ENCODE peak calls at places on chromosome 17, in six cellular contexts. L, H, X, S, B and Y are unnamed samples.

GRCh38 chr17:36652716-36653115 is 51.3 kb downstream of the MRM1 start:
- DNase-seq in X (no peak), L (no peak), H (no peak), S (no peak), B (no peak), Y (no peak)

GRCh38 chr17:71247455-71248015 is 873.3 kb upstream of the SOX9 start:
- DNase-seq in S (no peak), H (no peak), L (no peak), B (no peak), X (no peak), Y (no peak)

GRCh38 chr17:37230633-37231032 is 145.2 kb upstream of the C17orf78 start:
- DNase-seq in H (no peak), S (no peak), X (no peak), B (no peak), L (no peak), Y (no peak)

GRCh38 chr17:46772013-46772878 is 46.2 kb downstream of the WNT3 start:
- DNase-seq in S (peak), L (no peak), X (peak), H (no peak), B (no peak), Y (no peak)

GRCh38 chr17:38912221-38912813 is 13.1 kb upstream of the LASP1NB start:
- DNase-seq in S (no peak), B (no peak), X (no peak), H (no peak), L (peak), Y (no peak)

GRCh38 chr17:37276475-37276874 is 99.3 kb upstream of the C17orf78 start:
- DNase-seq in X (no peak), L (no peak), S (no peak), H (no peak), B (no peak), Y (no peak)

GRCh38 chr17:64063766-64064224 is 43.4 kb upstream of the ICAM2 start:
- DNase-seq in S (peak), H (no peak), B (peak), L (peak), X (peak), Y (peak)

GRCh38 chr17:2954898-2955445 is 108.4 kb downstream of the OR1D5 start:
- DNase-seq in H (no peak), L (no peak), S (peak), X (no peak), B (no peak), Y (peak)

GRCh38 chr17:6172642-6173330 is 102.6 kb downstream of the WSCD1 start:
- DNase-seq in B (no peak), S (no peak), H (no peak), X (no peak), L (no peak), Y (no peak)

GRCh38 chr17:41301916-41302901 is at the start of gene KRTAP29-1:
- DNase-seq in S (no peak), X (no peak), L (no peak), B (no peak), H (no peak), Y (peak)

GRCh38 chr17:60230358-60230757 is 80.6 kb downstream of the CA4 start:
- DNase-seq in S (no peak), B (no peak), H (no peak), L (no peak), X (no peak), Y (no peak)

GRCh38 chr17:60231234-60231633 is 81.5 kb downstream of the CA4 start:
- DNase-seq in H (no peak), X (no peak), L (peak), S (peak), B (peak), Y (no peak)

GRCh38 chr17:60229189-60229802 is 79.5 kb downstream of the CA4 start:
- DNase-seq in B (no peak), L (no peak), H (no peak), S (no peak), X (no peak), Y (no peak)

DNA sequence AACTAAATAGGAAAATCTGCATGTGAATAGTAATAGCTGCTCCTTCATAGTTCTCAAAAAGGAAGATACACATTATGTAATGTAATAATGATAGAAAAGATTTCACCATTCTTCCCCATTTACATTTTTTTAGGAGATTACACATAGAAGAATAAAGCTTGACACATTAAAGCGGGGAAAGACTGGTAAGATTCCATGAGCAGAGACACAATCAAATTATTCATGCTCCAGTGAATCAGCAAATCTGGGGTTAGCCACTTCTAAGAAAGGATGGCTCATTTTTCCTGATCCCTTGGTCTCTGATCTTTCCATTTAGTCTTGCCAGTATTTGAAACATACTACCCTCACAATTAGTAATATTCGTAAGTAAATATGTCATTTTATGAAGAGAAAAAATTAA is 81.9 kb downstream of the CA4 start:
- DNase-seq in L (no peak), S (no peak), H (no peak), B (peak), X (no peak), Y (no peak)
- TF ChIP-seq GABPA in L (no peak), S (no peak), H (no peak), B (no peak), X (no peak), Y (no peak)

GRCh38 chr17:74981979-74982662 is 5.3 kb upstream of the CDR2L start:
- DNase-seq in B (peak), L (peak), X (no peak), S (peak), H (no peak), Y (no peak)
- TF ChIP-seq POLR2AphosphoS5 in B (no peak), L (peak), X (peak), S (peak), H (no peak), Y (no peak)

DNA sequence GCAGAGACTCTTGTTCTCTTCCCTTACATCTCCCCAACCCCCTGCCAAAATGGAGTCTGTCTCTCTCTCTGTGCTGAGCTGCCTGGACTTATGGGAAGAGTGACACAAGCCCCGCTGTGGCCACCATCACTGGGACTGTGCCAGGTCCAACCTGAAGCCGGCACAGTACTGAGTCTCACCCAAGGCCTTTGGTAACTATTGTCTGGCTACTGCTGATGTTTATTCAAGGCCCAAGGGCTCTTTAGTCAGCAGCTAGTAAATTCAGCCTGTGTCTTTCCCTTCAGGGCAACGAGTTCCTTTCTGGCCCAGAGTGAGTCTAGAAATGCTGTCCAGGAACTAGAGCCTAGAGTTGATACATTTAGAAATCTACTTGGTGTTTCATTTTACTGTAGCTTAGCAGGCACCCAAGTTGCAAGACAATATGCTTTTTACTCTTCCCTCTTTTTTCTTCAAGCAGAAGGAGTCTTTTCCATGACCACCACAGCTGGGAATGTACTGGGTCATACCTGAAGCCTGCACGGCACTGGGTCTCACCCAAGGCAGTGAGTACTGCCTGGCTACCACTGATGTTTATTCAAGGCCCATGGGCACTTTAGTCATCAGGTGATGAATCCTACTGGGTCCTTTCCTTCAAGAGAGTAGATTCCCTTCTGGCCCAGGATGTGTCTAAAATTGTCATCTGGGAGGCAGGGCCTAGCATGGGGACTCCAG is 17.7 kb downstream of the EFCAB5 start:
- DNase-seq in X (no peak), L (no peak), S (no peak), H (no peak), B (no peak), Y (no peak)
- TF ChIP-seq GABPA in X (no peak), L (no peak), S (no peak), H (no peak), B (no peak), Y (no peak)

GRCh38 chr17:789160-789840 is 7.1 kb downstream of the MRM3 start:
- DNase-seq in X (no peak), S (no peak), H (no peak), B (no peak), L (no peak), Y (no peak)

GRCh38 chr17:792277-792676 is 10.1 kb downstream of the MRM3 start:
- DNase-seq in S (no peak), X (no peak), L (no peak), H (no peak), B (no peak), Y (no peak)

GRCh38 chr17:791807-792206 is 9.7 kb downstream of the MRM3 start:
- DNase-seq in X (no peak), L (no peak), S (no peak), H (no peak), B (no peak), Y (no peak)

GRCh38 chr17:787641-788221 is 5.6 kb downstream of the MRM3 start:
- DNase-seq in S (no peak), L (no peak), B (no peak), X (no peak), H (no peak), Y (no peak)

DNA sequence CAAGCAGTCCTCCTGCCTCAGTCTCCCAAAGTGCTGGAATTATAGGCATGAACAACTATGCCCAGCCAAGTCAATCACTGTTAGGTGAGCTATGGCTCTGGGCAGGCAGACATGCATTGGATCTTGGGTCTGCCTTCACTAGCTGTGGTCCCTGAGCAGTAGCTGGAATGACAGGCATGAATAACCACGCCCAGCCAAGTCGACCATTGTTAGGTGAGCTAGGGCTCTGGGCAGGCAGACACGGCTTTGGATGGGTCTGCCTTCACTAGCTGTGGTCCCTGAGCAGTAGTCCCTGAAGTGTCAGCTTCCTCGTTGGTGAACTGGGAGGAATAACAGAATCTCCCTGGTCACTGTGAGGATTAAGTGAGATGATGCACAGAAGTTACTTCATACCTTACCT is 6.4 kb downstream of the MRM3 start:
- DNase-seq in X (no peak), B (no peak), L (no peak), H (no peak), S (no peak), Y (no peak)
- TF ChIP-seq POLR2AphosphoS5 in X (peak), B (no peak), L (no peak), H (no peak), S (no peak), Y (no peak)

DNA sequence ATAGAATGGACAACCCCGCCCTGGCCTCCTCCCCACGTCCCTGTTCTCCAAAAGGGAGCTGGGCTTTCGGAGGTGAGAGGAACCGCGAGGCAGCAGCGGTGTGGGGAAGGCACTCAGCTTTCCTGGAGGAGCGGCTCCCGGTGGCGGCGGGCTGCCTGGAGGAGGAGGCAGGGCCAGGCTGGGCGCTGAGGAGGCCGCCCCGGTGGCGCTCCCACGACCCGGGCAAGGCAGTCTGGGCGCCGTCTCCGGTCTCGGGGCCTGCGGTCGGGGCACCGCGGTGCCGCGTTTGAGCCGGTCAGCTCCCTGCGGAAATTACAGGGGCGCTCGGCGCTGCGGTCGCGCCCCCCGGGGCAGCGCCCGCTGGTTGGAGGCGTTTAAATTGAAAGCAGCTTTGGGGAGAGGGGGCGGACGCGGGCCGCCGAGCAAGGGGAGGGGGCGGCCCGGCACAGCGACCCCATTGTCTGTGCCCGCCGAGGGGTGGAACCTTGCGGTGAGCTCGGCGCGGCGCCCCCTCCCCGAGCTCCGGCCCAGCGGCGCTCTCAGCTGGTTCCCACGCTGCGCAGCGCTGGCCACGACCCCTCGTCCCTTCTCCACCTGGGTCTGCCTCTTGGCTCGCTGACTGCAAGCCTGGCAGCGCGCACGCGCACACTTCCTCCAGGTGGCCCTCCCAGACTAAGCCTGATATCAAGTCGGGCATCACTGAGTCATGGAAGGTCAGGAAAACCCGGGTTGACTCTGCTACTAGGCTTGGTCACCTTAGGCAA is 58.7 kb upstream of the DLX4 start:
- DNase-seq in L (peak), S (no peak), B (peak), H (no peak), X (no peak), Y (no peak)
- TF ChIP-seq GABPA in L (no peak), S (no peak), B (no peak), H (no peak), X (no peak), Y (no peak)

DNA sequence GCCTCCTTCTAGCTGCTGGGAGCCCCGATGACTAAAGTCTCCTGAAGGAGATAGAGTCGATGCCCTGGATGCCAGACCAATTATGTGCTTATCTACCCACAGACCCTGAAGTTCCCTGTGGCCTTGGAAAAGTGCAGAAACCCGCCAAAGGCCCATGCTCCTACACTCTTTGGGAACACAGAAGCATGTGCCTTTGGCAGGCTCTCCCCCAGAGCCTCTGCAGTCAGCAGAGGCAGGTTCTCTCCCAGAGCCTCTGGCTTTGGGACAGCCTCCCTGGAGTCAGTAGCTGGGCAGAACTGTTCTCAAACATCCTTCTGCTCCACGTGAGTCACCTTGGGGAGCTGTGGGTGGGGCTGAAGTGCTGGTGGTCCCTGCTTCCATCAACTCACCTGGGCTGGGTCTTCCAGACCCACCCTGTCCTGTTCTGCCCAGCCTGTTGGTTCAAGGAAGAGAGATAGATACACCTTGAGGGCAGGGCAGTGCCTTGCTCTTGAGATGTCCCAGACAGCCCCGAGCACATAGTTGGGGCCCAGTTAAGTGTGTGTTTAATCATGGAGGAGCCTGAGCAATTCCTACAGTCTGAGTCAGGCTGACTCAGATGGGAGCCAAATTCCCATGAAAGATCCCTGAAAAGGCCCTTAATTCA is 3.2 kb upstream of the CDK5RAP3 start:
- DNase-seq in L (no peak), X (no peak), S (no peak), B (no peak), H (no peak), Y (no peak)
- TF ChIP-seq POLR2AphosphoS5 in L (peak), X (no peak), S (no peak), B (no peak), H (no peak), Y (no peak)

DNA sequence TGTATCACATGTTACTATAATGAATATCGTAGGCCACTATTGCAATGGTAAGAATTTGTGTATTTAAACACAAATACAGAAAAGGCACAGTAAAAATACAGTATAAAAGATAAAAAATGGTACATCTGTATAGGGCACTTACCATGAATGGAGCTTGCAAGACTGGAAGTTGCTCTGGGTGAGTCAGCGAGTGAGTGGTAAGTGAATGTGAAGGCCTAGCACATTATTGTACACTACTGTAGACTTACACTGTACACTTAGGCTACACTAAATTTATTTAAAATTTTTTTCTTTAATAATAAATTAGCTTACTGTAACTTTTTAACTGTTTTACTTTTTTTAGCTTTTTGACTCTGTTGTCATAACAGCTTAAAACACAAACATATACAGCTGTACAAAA is 42.5 kb downstream of the AKAP10 start:
- DNase-seq in X (no peak), L (no peak), S (no peak), H (no peak), B (no peak), Y (no peak)
- TF ChIP-seq GABPA in X (no peak), L (no peak), S (no peak), H (no peak), B (no peak), Y (no peak)

DNA sequence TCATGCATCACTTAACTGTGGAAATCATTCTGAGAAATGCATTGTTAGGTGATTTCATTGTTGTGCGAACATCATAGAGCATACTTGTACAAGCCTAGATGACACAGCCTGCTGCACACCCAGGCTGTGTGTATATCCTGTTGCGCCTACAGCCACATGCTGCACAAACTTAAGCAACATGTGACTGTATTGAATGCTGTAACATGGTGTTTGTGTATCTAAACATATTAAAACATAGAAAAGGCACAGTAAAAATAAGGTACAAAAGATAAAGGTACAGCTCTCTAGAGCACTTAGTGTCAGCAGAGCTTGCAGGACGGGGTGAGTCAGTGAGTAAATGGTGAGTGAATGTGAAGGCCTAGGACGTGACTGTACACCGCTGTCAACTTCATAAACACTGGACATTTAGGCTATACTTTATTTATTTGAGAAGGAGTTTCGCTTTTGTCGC is 11.9 kb downstream of the FOXK2 start:
- DNase-seq in S (no peak), H (no peak), B (no peak), L (no peak), X (no peak), Y (no peak)
- TF ChIP-seq POLR2AphosphoS5 in S (no peak), H (no peak), B (no peak), L (no peak), X (no peak), Y (no peak)

GRCh38 chr17:77571141-77571540 is 387.4 kb upstream of the TNRC6C start:
- DNase-seq in S (no peak), H (no peak), L (no peak), B (no peak), X (no peak), Y (no peak)

GRCh38 chr17:77570565-77570898 is 388.0 kb upstream of the TNRC6C start:
- DNase-seq in X (no peak), H (no peak), S (no peak), L (no peak), B (no peak), Y (no peak)

GRCh38 chr17:77571562-77571981 is 386.9 kb upstream of the TNRC6C start:
- DNase-seq in H (no peak), X (no peak), S (no peak), L (peak), B (peak), Y (no peak)

GRCh38 chr17:77572065-77572601 is 386.4 kb upstream of the TNRC6C start:
- DNase-seq in X (no peak), L (no peak), S (no peak), H (no peak), B (no peak), Y (no peak)

DNA sequence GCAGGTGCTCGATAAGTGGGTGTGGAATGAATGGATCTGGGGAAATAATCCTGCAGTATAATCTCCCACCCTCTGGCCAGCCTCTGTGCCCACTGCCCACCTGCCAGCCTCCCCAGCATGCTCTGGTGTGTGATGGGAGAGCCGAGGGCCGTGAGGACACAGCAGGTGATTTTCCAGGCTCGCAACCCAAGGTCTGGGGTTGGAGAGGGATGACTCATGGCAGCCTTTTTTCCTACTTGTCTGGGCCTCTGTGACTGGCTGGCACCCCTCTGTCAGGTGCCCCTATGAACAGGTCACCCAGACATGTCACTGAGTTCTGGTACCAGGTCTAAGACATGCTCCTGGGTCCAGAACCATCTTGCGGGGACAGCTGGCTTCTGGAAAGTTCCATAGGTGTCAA is 385.7 kb upstream of the TNRC6C start:
- DNase-seq in B (no peak), X (no peak), H (no peak), S (no peak), L (no peak), Y (no peak)
- TF ChIP-seq GABPA in B (no peak), X (no peak), H (no peak), S (no peak), L (no peak), Y (no peak)